ENCODE peak calls at places on chromosomes 3 and 15, in nine cellular contexts. T is neural progenitor cell; L is pancreas; I is transverse colon; A is bronchial epithelial cell; N is tibial nerve; B is Calu3; Q is cardiac muscle cell; C is CD8-positive, alpha-beta T cell. P is an unnamed sample.

GRCh38 chr3:28139967-28140634 is 101.3 kb upstream of the CMC1 start:
- DNase-seq in C (no peak), T (no peak), Q (no peak), A (peak; percentile 20), L (no peak), I (no peak), N (no peak), B (no peak), P (no peak)

GRCh38 chr3:29759443-29760033 is 478.7 kb downstream of the RBMS3 start:
- DNase-seq in A (peak; percentile 73), L (peak; percentile 9), I (no peak), N (no peak), T (peak; percentile 71), Q (no peak), C (no peak), B (no peak), P (no peak)

GRCh38 chr3:1082024-1082633 is 10.7 kb upstream of the CNTN6 start:
- DNase-seq in L (peak; percentile 49), N (no peak), B (peak; percentile 71), C (no peak), I (peak; percentile 43), Q (peak; percentile 75), A (peak; percentile 32), T (peak; percentile 77), P (peak; percentile 54)

GRCh38 chr3:156300929-156301806 is 180.8 kb downstream of the KCNAB1 start:
- DNase-seq in Q (no peak), I (no peak), B (no peak), T (no peak), L (no peak), A (no peak), N (no peak), C (no peak), P (no peak)

GRCh38 chr3:81307221-81307620 is 454.2 kb downstream of the GBE1 start:
- DNase-seq in Q (no peak), T (no peak), C (no peak), A (no peak), B (no peak), L (no peak), I (no peak), N (no peak), P (no peak)

GRCh38 chr3:165185707-165186327 is 10.4 kb downstream of the SLITRK3 start:
- DNase-seq in I (peak; percentile 63), L (peak; percentile 62), C (no peak), Q (peak; percentile 85), N (no peak), T (peak; percentile 84), B (peak; percentile 81), A (peak; percentile 53), P (no peak)

GRCh38 chr3:152768478-152768877 is 66.5 kb upstream of the P2RY1 start:
- DNase-seq in I (peak; percentile 11), Q (no peak), B (no peak), C (no peak), L (no peak), T (no peak), A (no peak), N (no peak), P (no peak)

GRCh38 chr3:65671004-65671403 is 367.7 kb downstream of the MAGI1 start:
- DNase-seq in Q (no peak), I (no peak), B (no peak), C (no peak), T (no peak), L (no peak), A (no peak), N (no peak), P (no peak)

GRCh38 chr15:98853161-98853560 is 154.4 kb downstream of the PGPEP1L start:
- DNase-seq in N (peak; percentile 78), B (peak; percentile 87), C (peak; percentile 60), Q (peak; percentile 81), L (peak; percentile 86), I (peak; percentile 95), T (peak; percentile 82), A (peak; percentile 79), P (peak; percentile 85)

GRCh38 chr15:74497584-74497983 is 36.6 kb upstream of the UBL7 start:
- DNase-seq in L (no peak), A (peak; percentile 93), T (no peak), B (no peak), N (no peak), C (no peak), I (peak; percentile 11), Q (no peak), P (no peak)

GRCh38 chr15:67072951-67073350 is 7.5 kb downstream of the SMAD3 start:
- DNase-seq in C (no peak), T (no peak), I (no peak), A (no peak), B (no peak), N (no peak), Q (no peak), L (no peak), P (no peak)

GRCh38 chr15:63466378-63467192 is 37.8 kb upstream of the USP3 start:
- DNase-seq in A (peak; percentile 75), I (no peak), L (peak; percentile 49), N (no peak), T (peak; percentile 80), Q (peak; percentile 43), B (peak; percentile 69), C (peak; percentile 61), P (no peak)

GRCh38 chr15:49741721-49742120 is 120.9 kb downstream of the DTWD1 start:
- DNase-seq in B (no peak), L (no peak), Q (no peak), A (no peak), N (no peak), T (no peak), I (peak; percentile 73), C (no peak), P (no peak)

GRCh38 chr15:95556866-95557225 is 773.7 kb upstream of the NR2F2 start:
- DNase-seq in L (no peak), N (no peak), C (no peak), B (no peak), I (no peak), T (peak; percentile 33), A (no peak), Q (no peak), P (no peak)

DNA sequence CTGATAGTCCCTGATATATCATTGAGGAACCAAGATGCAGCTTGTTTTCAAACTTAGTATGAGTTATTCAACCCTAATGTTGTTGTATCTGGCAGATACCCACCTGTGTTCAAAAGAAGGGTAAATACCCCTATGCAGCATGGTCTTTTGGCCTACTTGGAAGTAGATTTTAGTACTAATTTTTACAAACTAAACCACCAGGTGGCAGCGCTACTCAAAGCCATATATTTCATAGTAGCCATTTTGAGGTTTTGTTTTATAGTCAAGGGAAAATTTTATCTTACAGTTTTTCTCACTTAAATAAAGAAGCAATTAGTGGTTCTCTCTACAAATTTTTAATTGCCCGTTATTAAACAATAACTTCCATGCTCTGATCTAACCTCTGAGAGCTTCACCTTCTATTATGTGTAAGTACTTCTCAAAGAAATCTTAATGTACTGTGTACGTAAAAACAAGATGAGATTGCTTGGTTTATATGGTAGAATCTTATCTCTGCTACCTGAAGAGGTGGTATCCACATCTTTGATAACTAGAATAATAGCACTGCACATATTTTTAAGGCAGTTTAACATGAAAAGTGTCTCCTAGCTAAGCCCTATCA is 31.5 kb upstream of the MLF1 start:
- DNase-seq in N (no peak), T (peak; percentile 31), I (peak; percentile 24), B (peak; percentile 70), C (peak; percentile 36), Q (peak; percentile 72), A (peak; percentile 38), L (peak; percentile 19), P (no peak)
- TF ChIP-seq CTCF in N (no peak), T (peak; percentile 61), I (peak; percentile 42), B (peak; percentile 55), C (peak; percentile 61), Q (peak; percentile 53), A (peak; percentile 49), L (no peak), P (peak; percentile 17)

DNA sequence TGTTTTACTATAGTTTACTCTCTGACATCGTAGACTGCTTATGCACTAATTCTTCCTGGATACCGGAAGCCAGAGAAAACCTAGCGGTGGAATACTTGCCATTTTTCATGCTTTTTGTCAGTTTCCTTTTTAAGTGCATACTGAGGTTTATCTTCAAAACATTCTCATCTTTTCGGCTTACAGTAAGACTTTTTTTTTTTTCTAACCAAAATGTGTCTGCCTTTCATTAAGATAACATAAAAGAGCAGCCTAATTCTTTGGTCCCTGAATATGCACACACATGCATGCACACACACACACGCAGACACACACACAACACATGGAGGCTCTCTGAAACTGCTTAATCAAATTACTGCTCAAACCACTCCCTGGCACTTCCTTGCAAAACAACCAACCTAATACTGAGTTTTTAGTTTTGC is 1.3 kb downstream of the ZNF445 start:
- DNase-seq in T (no peak), C (no peak), Q (no peak), L (no peak), N (no peak), I (no peak), B (no peak), A (peak; percentile 5), P (no peak)
- TF ChIP-seq CTCF in T (no peak), C (no peak), Q (no peak), L (no peak), N (no peak), I (no peak), B (no peak), A (no peak), P (no peak)

DNA sequence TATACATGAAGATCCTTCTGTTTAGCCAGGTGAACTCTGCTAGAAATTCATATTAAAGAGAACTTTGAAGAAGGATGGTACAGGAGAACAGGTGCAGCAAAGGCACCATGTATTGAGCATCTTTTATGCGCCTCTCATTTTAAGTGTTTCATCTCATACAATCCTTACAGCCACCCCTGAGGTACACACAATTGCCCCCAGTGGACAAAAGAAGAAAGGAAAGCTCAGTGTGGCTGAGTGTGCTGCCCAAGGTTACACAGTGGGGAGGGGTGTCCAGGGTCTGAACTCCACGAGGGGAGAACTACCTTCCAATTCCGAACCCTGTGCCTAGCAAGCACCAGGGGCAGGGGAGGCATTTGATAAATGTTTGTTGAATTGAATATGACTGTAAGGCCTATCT is 98.6 kb downstream of the MECOM start:
- DNase-seq in B (peak; percentile 16), L (no peak), Q (no peak), C (no peak), T (no peak), A (no peak), N (no peak), I (no peak), P (no peak)
- TF ChIP-seq CTCF in B (peak; percentile 65), L (no peak), Q (peak; percentile 27), C (no peak), T (peak; percentile 33), A (peak; percentile 19), N (no peak), I (no peak), P (no peak)

GRCh38 chr3:128425142-128425845 is 41.4 kb downstream of the DNAJB8 start:
- DNase-seq in N (no peak), Q (no peak), T (no peak), A (no peak), B (no peak), C (no peak), L (peak; percentile 33), I (no peak), P (no peak)

GRCh38 chr3:128424508-128425069 is 42.1 kb downstream of the DNAJB8 start:
- DNase-seq in A (no peak), I (no peak), T (no peak), B (no peak), L (no peak), N (no peak), C (no peak), Q (no peak), P (no peak)

GRCh38 chr3:128425846-128426127 is 40.9 kb downstream of the DNAJB8 start:
- DNase-seq in L (no peak), C (no peak), I (no peak), T (no peak), B (no peak), N (no peak), A (no peak), Q (no peak), P (no peak)

GRCh38 chr3:128427175-128427857 is 39.4 kb downstream of the DNAJB8 start:
- DNase-seq in T (no peak), Q (no peak), C (no peak), B (no peak), L (no peak), N (no peak), A (no peak), I (no peak), P (no peak)

GRCh38 chr3:128426128-128426921 is 40.4 kb downstream of the DNAJB8 start:
- DNase-seq in Q (peak; percentile 76), L (peak; percentile 68), I (peak; percentile 28), B (peak; percentile 88), N (no peak), T (peak; percentile 85), C (peak; percentile 65), A (no peak), P (no peak)
- TF ChIP-seq CTCF in Q (peak; percentile 65), L (peak; percentile 86), I (peak; percentile 78), B (peak; percentile 98), N (peak; percentile 96), T (peak; percentile 77), C (peak; percentile 96), A (peak; percentile 79), P (peak; percentile 54)

P was measured in breast epithelium.